ENCODE peak calls at places on chromosome 7, in four cellular contexts. O is stimulated activated CD4-positive, alpha-beta T cell treated with anti-CD3 and anti-CD28 coated beads, Interleukin-1b, Interleukin-23, amount 100 ng/mL, for 24 hours; W is DMS53; X is Calu3. G is an unnamed sample.
A peak's percentile ranks its signal among the peaks of the same experiment; 100 is the strongest.

GRCh38 chr7:28536259-28536658 is 123.9 kb downstream of the CREB5 start:
- DNase-seq in O (no peak), W (no peak), X (peak; percentile 41), G (no peak)

GRCh38 chr7:51308738-51309102 is 7.9 kb downstream of the COBL start:
- DNase-seq in O (no peak), W (no peak), X (no peak), G (no peak)

GRCh38 chr7:40133561-40134427 is 628 bp downstream of the MPLKIP start:
- DNase-seq in O (no peak), W (peak; percentile 83), X (no peak), G (no peak)

GRCh38 chr7:130901209-130901783 is 167.3 kb upstream of the KLF14 start:
- DNase-seq in O (no peak), W (peak; percentile 81), X (peak; percentile 89), G (no peak)

GRCh38 chr7:7970620-7971307 is 2.2 kb downstream of the GLCCI1 start:
- DNase-seq in O (no peak), W (peak; percentile 67), X (no peak), G (no peak)

GRCh38 chr7:80087051-80087767 is 47.4 kb upstream of the GNAI1 start:
- DNase-seq in O (no peak), W (no peak), X (no peak), G (no peak)

GRCh38 chr7:151456782-151457181 is 16.8 kb upstream of the CRYGN start:
- DNase-seq in O (no peak), W (no peak), X (no peak), G (no peak)

GRCh38 chr7:74622228-74622749 is 35.2 kb upstream of the GTF2I start:
- DNase-seq in O (no peak), W (no peak), X (no peak), G (no peak)

GRCh38 chr7:1124816-1125602 is 35.0 kb downstream of the ZFAND2A start:
- DNase-seq in O (no peak), W (no peak), X (no peak), G (no peak)

GRCh38 chr7:155921804-155922506 is 109.7 kb upstream of the SHH start:
- DNase-seq in O (no peak), W (peak; percentile 55), X (peak; percentile 92), G (no peak)

GRCh38 chr7:25860206-25860881 is 291.7 kb upstream of the NFE2L3 start:
- DNase-seq in O (no peak), W (peak; percentile 74), X (no peak), G (no peak)

GRCh38 chr7:2982831-2983230 is 60.8 kb downstream of the CARD11 start:
- DNase-seq in O (peak; percentile 20), W (no peak), X (no peak), G (no peak)

GRCh38 chr7:157021071-157021891 is 10.8 kb upstream of the MNX1 start:
- DNase-seq in O (no peak), W (peak; percentile 50), X (no peak), G (no peak)

GRCh38 chr7:28955723-28956607 is 2.2 kb downstream of the TRIL start:
- DNase-seq in O (no peak), W (peak; percentile 97), X (peak; percentile 93), G (no peak)

GRCh38 chr7:42247301-42247700 is 10.3 kb upstream of the GLI3 start:
- DNase-seq in O (no peak), W (no peak), X (no peak), G (no peak)

GRCh38 chr7:67371429-67372305 is 375.0 kb downstream of the TYW1 start:
- DNase-seq in O (peak; percentile 29), W (peak; percentile 89), X (peak; percentile 66), G (peak; percentile 72)

GRCh38 chr7:464712-465461 is 54.8 kb downstream of the PDGFA start:
- DNase-seq in O (no peak), W (no peak), X (no peak), G (no peak)

GRCh38 chr7:117297606-117298005 is 25.3 kb downstream of the WNT2 start:
- DNase-seq in O (no peak), W (no peak), X (no peak), G (no peak)

GRCh38 chr7:68505721-68506120 is 1092.6 kb upstream of the AUTS2 start:
- DNase-seq in O (no peak), W (no peak), X (no peak), G (no peak)

GRCh38 chr7:123024989-123025758 is 29.7 kb upstream of the TAS2R16 start:
- DNase-seq in O (no peak), W (peak; percentile 48), X (peak; percentile 21), G (no peak)

GRCh38 chr7:112453505-112454171 is 3.4 kb downstream of the IFRD1 start:
- DNase-seq in O (no peak), W (peak; percentile 23), X (no peak), G (no peak)

GRCh38 chr7:134337980-134338379 is 21.2 kb upstream of the SLC35B4 start:
- DNase-seq in O (no peak), W (no peak), X (no peak), G (no peak)

GRCh38 chr7:691361-692045 is 35.0 kb upstream of the DNAAF5 start:
- DNase-seq in O (no peak), W (no peak), X (no peak), G (no peak)

GRCh38 chr7:27235387-27236052 is 7.1 kb upstream of the EVX1 start:
- DNase-seq in O (no peak), W (peak; percentile 85), X (peak; percentile 91), G (no peak)

GRCh38 chr7:91082038-91082437 is 182.2 kb upstream of the FZD1 start:
- DNase-seq in O (no peak), W (no peak), X (no peak), G (no peak)

GRCh38 chr7:68697821-68698280 is 900.4 kb upstream of the AUTS2 start:
- DNase-seq in O (no peak), W (no peak), X (no peak), G (no peak)

GRCh38 chr7:117010375-117011133 is 57.3 kb downstream of the ST7 start:
- DNase-seq in O (no peak), W (no peak), X (no peak), G (no peak)

GRCh38 chr7:37833107-37833817 is 15.1 kb upstream of the NME8 start:
- DNase-seq in O (peak; percentile 13), W (peak; percentile 78), X (peak; percentile 59), G (no peak)

GRCh38 chr7:20602306-20602705 is 13.2 kb upstream of the ABCB5 start:
- DNase-seq in O (no peak), W (no peak), X (no peak), G (no peak)

GRCh38 chr7:139648941-139649425 is 125.5 kb downstream of the CLEC2L start:
- DNase-seq in O (no peak), W (peak; percentile 30), X (no peak), G (peak; percentile 43)

GRCh38 chr7:101959829-101960228 is 142.4 kb downstream of the CUX1 start:
- DNase-seq in O (no peak), W (no peak), X (no peak), G (no peak)

GRCh38 chr7:69597278-69598076 is 798 bp upstream of the AUTS2 start:
- DNase-seq in O (no peak), W (peak; percentile 79), X (no peak), G (no peak)

GRCh38 chr7:23247602-23248335 is 1.2 kb downstream of the GPNMB start:
- DNase-seq in O (no peak), W (no peak), X (no peak), G (no peak)

GRCh38 chr7:45470031-45470430 is 104.1 kb upstream of the ADCY1 start:
- DNase-seq in O (no peak), W (no peak), X (no peak), G (no peak)

GRCh38 chr7:140229591-140230516 is 53.1 kb upstream of the KDM7A start:
- DNase-seq in O (peak; percentile 35), W (peak; percentile 93), X (no peak), G (no peak)

GRCh38 chr7:116353614-116354013 is 143.3 kb downstream of the TES start:
- DNase-seq in O (no peak), W (peak; percentile 42), X (no peak), G (no peak)

GRCh38 chr7:138245682-138246081 is 169.4 kb downstream of the AKR1D1 start:
- DNase-seq in O (no peak), W (peak; percentile 70), X (no peak), G (no peak)

G was measured in GM18507.